ENCODE peak calls at places on chromosomes 16 and 17, in nine cellular contexts. F, U, A, I, T, V, Q, X and B are unnamed samples.

GRCh38 chr17:49565948-49566491 is 9.7 kb upstream of the NXPH3 start:
- DNase-seq in F (no peak), U (peak; percentile 58), A (peak; percentile 82), I (peak; percentile 53), T (no peak), V (peak; percentile 28), Q (no peak), X (no peak), B (no peak)

GRCh38 chr17:5065227-5065744 is 13.0 kb upstream of the ZFP3 start:
- DNase-seq in F (no peak), U (no peak), A (no peak), I (peak; percentile 29), T (no peak), V (peak; percentile 49), Q (no peak), X (no peak), B (no peak)

GRCh38 chr17:46943511-46944393 is 20.8 kb downstream of the GOSR2 start:
- DNase-seq in F (no peak), U (no peak), A (peak; percentile 40), I (peak; percentile 35), T (no peak), V (peak; percentile 60), Q (no peak), X (no peak), B (no peak)

GRCh38 chr16:11326084-11326736 is 19.0 kb upstream of the RMI2 start:
- DNase-seq in F (no peak), U (no peak), A (no peak), I (no peak), T (no peak), V (no peak), Q (no peak), X (no peak), B (no peak)

GRCh38 chr17:47810200-47810821 is 11.3 kb downstream of the OSBPL7 start:
- DNase-seq in F (no peak), U (peak; percentile 81), A (no peak), I (peak; percentile 77), T (no peak), V (peak; percentile 94), Q (no peak), X (no peak), B (peak; percentile 42)

GRCh38 chr17:9054611-9055010 is 33.3 kb downstream of the NTN1 start:
- DNase-seq in F (no peak), U (no peak), A (no peak), I (no peak), T (no peak), V (peak; percentile 28), Q (no peak), X (no peak), B (no peak)

GRCh38 chr16:56999409-57000270 is 10.3 kb downstream of the NLRC5 start:
- DNase-seq in F (no peak), U (no peak), A (no peak), I (no peak), T (peak; percentile 31), V (no peak), Q (no peak), X (no peak), B (no peak)

GRCh38 chr17:73722163-73722562 is 77.9 kb upstream of the SDK2 start:
- DNase-seq in F (no peak), U (no peak), A (no peak), I (no peak), T (no peak), V (no peak), Q (no peak), X (no peak), B (no peak)

GRCh38 chr17:43723697-43724359 is 34.8 kb downstream of the SOST start:
- DNase-seq in F (no peak), U (peak; percentile 13), A (no peak), I (peak; percentile 97), T (no peak), V (peak; percentile 71), Q (no peak), X (no peak), B (no peak)

GRCh38 chr17:40545660-40546059 is 19.6 kb downstream of the CCR7 start:
- DNase-seq in F (no peak), U (no peak), A (no peak), I (no peak), T (no peak), V (no peak), Q (no peak), X (no peak), B (no peak)

GRCh38 chr17:79395046-79395445 is 215.8 kb downstream of the RBFOX3 start:
- DNase-seq in F (no peak), U (no peak), A (no peak), I (peak; percentile 73), T (no peak), V (no peak), Q (no peak), X (no peak), B (no peak)

GRCh38 chr17:75694536-75694935 is 26.7 kb upstream of the ITGB4 start:
- DNase-seq in F (no peak), U (no peak), A (no peak), I (peak; percentile 69), T (no peak), V (no peak), Q (no peak), X (no peak), B (no peak)

GRCh38 chr17:1229354-1229890 is 40.8 kb upstream of the BHLHA9 start:
- DNase-seq in F (no peak), U (peak; percentile 43), A (peak; percentile 78), I (no peak), T (peak; percentile 17), V (peak; percentile 34), Q (no peak), X (peak; percentile 59), B (peak; percentile 30)

GRCh38 chr16:66342294-66342900 is 24.1 kb upstream of the CDH5 start:
- DNase-seq in F (peak; percentile 74), U (peak; percentile 76), A (no peak), I (peak; percentile 22), T (no peak), V (peak; percentile 46), Q (no peak), X (peak; percentile 86), B (peak; percentile 33)

GRCh38 chr17:20908373-20909273 is 134.2 kb downstream of the USP22 start:
- DNase-seq in F (peak; percentile 85), U (peak; percentile 83), A (peak; percentile 95), I (peak; percentile 85), T (peak; percentile 51), V (peak; percentile 90), Q (peak; percentile 42), X (peak; percentile 89), B (peak; percentile 86)

GRCh38 chr17:76079577-76080206 is 710 bp downstream of the ZACN start:
- DNase-seq in F (no peak), U (peak; percentile 28), A (no peak), I (no peak), T (no peak), V (no peak), Q (no peak), X (no peak), B (no peak)

GRCh38 chr17:31313982-31314787 is at the start of gene EVI2B:
- DNase-seq in F (no peak), U (no peak), A (no peak), I (peak; percentile 16), T (no peak), V (no peak), Q (no peak), X (no peak), B (no peak)

GRCh38 chr16:1991588-1992474 is 2.1 kb downstream of the SYNGR3 start:
- DNase-seq in F (peak; percentile 70), U (peak; percentile 84), A (peak; percentile 96), I (peak; percentile 71), T (peak; percentile 100), V (peak; percentile 96), Q (peak; percentile 99), X (peak; percentile 95), B (peak; percentile 57)

GRCh38 chr16:80958284-80958683 is 48.4 kb downstream of the CMC2 start:
- DNase-seq in F (no peak), U (no peak), A (no peak), I (no peak), T (no peak), V (no peak), Q (no peak), X (no peak), B (no peak)

GRCh38 chr16:72561-73537 is at the start of gene RHBDF1:
- DNase-seq in F (peak; percentile 48), U (peak; percentile 82), A (peak; percentile 84), I (peak; percentile 67), T (no peak), V (peak; percentile 82), Q (no peak), X (peak; percentile 62), B (peak; percentile 53)